ENCODE peak calls at places on chromosomes 16 and 17, in nine cellular contexts. H is HS-5, K is neural progenitor cell, Y is SK-N-DZ, U is cardiac fibroblast, X is occipital lobe, V is skeletal muscle cell, L is GM03348, D is NCI-H1092 treated with DMSO at 0.1 percent for 48 hours. S is an unnamed sample.

GRCh38 chr16:2333772-2334379 is 6.7 kb downstream of the ABCA3 start:
- DNase-seq in H (no peak), K (no peak), Y (no peak), U (peak; percentile 8), X (no peak), V (no peak), L (no peak), D (no peak), S (peak; percentile 28)

GRCh38 chr16:4136229-4136813 is 20.1 kb upstream of the ADCY9 start:
- DNase-seq in H (no peak), K (no peak), Y (no peak), U (no peak), X (no peak), V (no peak), L (no peak), D (no peak), S (peak; percentile 66)

GRCh38 chr17:82458885-82459424 is 414 bp downstream of the NARF start:
- DNase-seq in H (no peak), K (peak; percentile 58), Y (no peak), U (peak; percentile 22), X (no peak), V (no peak), L (peak; percentile 51), D (no peak), S (peak; percentile 72)

GRCh38 chr17:80731255-80731840 is 186.7 kb downstream of the RPTOR start:
- DNase-seq in H (no peak), K (no peak), Y (no peak), U (no peak), X (no peak), V (no peak), L (no peak), D (no peak), S (no peak)

GRCh38 chr16:14164916-14165684 is 94.0 kb downstream of the MRTFB start:
- DNase-seq in H (no peak), K (no peak), Y (no peak), U (no peak), X (no peak), V (no peak), L (no peak), D (no peak), S (no peak)

GRCh38 chr17:66088173-66088572 is 103.8 kb downstream of the CEP112 start:
- DNase-seq in H (no peak), K (no peak), Y (no peak), U (no peak), X (no peak), V (no peak), L (no peak), D (no peak), S (no peak)

GRCh38 chr17:42275527-42276358 is 448 bp downstream of the STAT5B start:
- DNase-seq in H (no peak), K (peak; percentile 67), Y (peak; percentile 60), U (peak; percentile 33), X (no peak), V (no peak), L (peak; percentile 56), D (peak; percentile 55), S (peak; percentile 78)

GRCh38 chr16:19329932-19330331 is 44.4 kb downstream of the CLEC19A start:
- DNase-seq in H (peak; percentile 2), K (no peak), Y (no peak), U (peak; percentile 6), X (no peak), V (no peak), L (no peak), D (no peak), S (no peak)

GRCh38 chr16:82627811-82628339 is 1.1 kb downstream of the CDH13 start:
- DNase-seq in H (no peak), K (peak; percentile 68), Y (no peak), U (peak; percentile 31), X (no peak), V (no peak), L (peak; percentile 67), D (no peak), S (peak; percentile 77)

GRCh38 chr16:69727916-69728270 is 1.5 kb upstream of the NQO1 start:
- DNase-seq in H (no peak), K (no peak), Y (no peak), U (no peak), X (peak; percentile 14), V (no peak), L (no peak), D (peak; percentile 6), S (no peak)

GRCh38 chr17:44522883-44523671 is 19.9 kb upstream of the GPATCH8 start:
- DNase-seq in H (no peak), K (peak; percentile 55), Y (peak; percentile 68), U (peak; percentile 83), X (no peak), V (no peak), L (peak; percentile 82), D (peak; percentile 19), S (peak; percentile 58)

GRCh38 chr16:56824804-56825203 is 40.2 kb upstream of the SLC12A3 start:
- DNase-seq in H (no peak), K (no peak), Y (no peak), U (no peak), X (no peak), V (no peak), L (no peak), D (no peak), S (no peak)

GRCh38 chr17:16258916-16259315 is 41.9 kb downstream of the PIGL start:
- DNase-seq in H (no peak), K (no peak), Y (no peak), U (peak; percentile 79), X (no peak), V (peak; percentile 66), L (peak; percentile 17), D (no peak), S (no peak)

GRCh38 chr17:43556292-43556691 is 10.2 kb upstream of the ETV4 start:
- DNase-seq in H (no peak), K (no peak), Y (no peak), U (peak; percentile 50), X (no peak), V (no peak), L (peak; percentile 86), D (no peak), S (peak; percentile 68)

GRCh38 chr17:78144736-78145641 is 1.2 kb upstream of the C17orf99 start:
- DNase-seq in H (no peak), K (no peak), Y (no peak), U (no peak), X (no peak), V (no peak), L (no peak), D (no peak), S (peak; percentile 50)

GRCh38 chr17:41914358-41914766 is 4.4 kb downstream of the ACLY start:
- DNase-seq in H (no peak), K (peak; percentile 46), Y (no peak), U (peak; percentile 64), X (no peak), V (peak; percentile 25), L (no peak), D (no peak), S (peak; percentile 39)

GRCh38 chr16:30185683-30186421 is 2.5 kb downstream of the CORO1A start:
- DNase-seq in H (no peak), K (no peak), Y (no peak), U (no peak), X (no peak), V (no peak), L (no peak), D (no peak), S (no peak)

GRCh38 chr16:49469930-49470451 is 96.4 kb downstream of the C16orf78 start:
- DNase-seq in H (no peak), K (no peak), Y (no peak), U (no peak), X (no peak), V (no peak), L (no peak), D (no peak), S (no peak)

GRCh38 chr17:66422181-66422580 is 119.8 kb downstream of the PRKCA start:
- DNase-seq in H (peak; percentile 31), K (no peak), Y (no peak), U (peak; percentile 46), X (no peak), V (no peak), L (peak; percentile 34), D (no peak), S (no peak)

GRCh38 chr17:67818110-67819002 is 6.9 kb upstream of the BPTF start:
- DNase-seq in H (no peak), K (no peak), Y (no peak), U (no peak), X (no peak), V (no peak), L (no peak), D (no peak), S (peak; percentile 23)

GRCh38 chr17:73278465-73279453 is 17.1 kb upstream of the CPSF4L start:
- DNase-seq in H (no peak), K (no peak), Y (no peak), U (peak; percentile 23), X (no peak), V (no peak), L (peak; percentile 31), D (peak; percentile 74), S (peak; percentile 58)

GRCh38 chr16:28260193-28260592 is 32.1 kb upstream of the SBK1 start:
- DNase-seq in H (no peak), K (no peak), Y (no peak), U (no peak), X (no peak), V (no peak), L (no peak), D (no peak), S (no peak)

GRCh38 chr16:69563605-69564580 is 1.9 kb upstream of the NFAT5 start:
- DNase-seq in H (no peak), K (peak; percentile 92), Y (peak; percentile 47), U (peak; percentile 55), X (no peak), V (no peak), L (no peak), D (no peak), S (peak; percentile 27)

GRCh38 chr16:26992661-26993365 is 73.9 kb upstream of the C16orf82 start:
- DNase-seq in H (no peak), K (peak; percentile 86), Y (no peak), U (no peak), X (no peak), V (no peak), L (no peak), D (no peak), S (peak; percentile 55)

GRCh38 chr17:81920612-81921530 is 2.9 kb upstream of the SIRT7 start:
- DNase-seq in H (no peak), K (no peak), Y (no peak), U (no peak), X (no peak), V (no peak), L (no peak), D (no peak), S (no peak)

GRCh38 chr17:17823433-17824118 is 13.2 kb downstream of the SREBF1 start:
- DNase-seq in H (no peak), K (peak; percentile 99), Y (peak; percentile 90), U (peak; percentile 71), X (peak; percentile 77), V (no peak), L (peak; percentile 100), D (peak; percentile 72), S (peak; percentile 96)

GRCh38 chr17:16121915-16122314 is 93.4 kb downstream of the NCOR1 start:
- DNase-seq in H (no peak), K (no peak), Y (no peak), U (peak; percentile 17), X (no peak), V (no peak), L (no peak), D (no peak), S (no peak)

GRCh38 chr16:30351586-30352419 is 3.3 kb downstream of the CD2BP2 start:
- DNase-seq in H (peak; percentile 37), K (no peak), Y (no peak), U (peak; percentile 95), X (peak; percentile 74), V (peak; percentile 76), L (peak; percentile 80), D (no peak), S (no peak)

GRCh38 chr17:55549140-55549539 is 37.9 kb upstream of the SMIM36 start:
- DNase-seq in H (no peak), K (peak; percentile 56), Y (no peak), U (peak; percentile 37), X (no peak), V (no peak), L (no peak), D (peak; percentile 23), S (no peak)

GRCh38 chr16:4511441-4512082 is 27.0 kb downstream of the CDIP1 start:
- DNase-seq in H (no peak), K (peak; percentile 78), Y (peak; percentile 70), U (peak; percentile 44), X (no peak), V (no peak), L (peak; percentile 45), D (peak; percentile 30), S (peak; percentile 76)

GRCh38 chr17:74340470-74341023 is 14.5 kb downstream of the KIF19 start:
- DNase-seq in H (no peak), K (no peak), Y (no peak), U (no peak), X (no peak), V (no peak), L (no peak), D (peak; percentile 65), S (peak; percentile 42)

S was measured in left kidney.